ENCODE peak calls at places on chromosomes 3 and 15, in eight cellular contexts. I is sigmoid colon; G is H7; B is activated CD4-positive, alpha-beta T cell treated with anti-CD3 and anti-CD28 coated beads, Interleukin-2, amount 10 ng/mL, durations not matched to agents 7 days and 5 days; Q is HCT116; V is heart left ventricle; J is ureter; W is amniotic epithelial cell. O is an unnamed sample.

GRCh38 chr15:83904107-83904720 is 250.3 kb downstream of the ADAMTSL3 start:
- DNase-seq in I (peak; percentile 84), G (no peak), B (no peak), Q (no peak), V (no peak), J (no peak), W (peak; percentile 98), O (no peak)

GRCh38 chr3:11379824-11380281 is 107.7 kb downstream of the ATG7 start:
- DNase-seq in I (no peak), G (peak; percentile 9), B (no peak), Q (no peak), V (no peak), J (no peak), W (peak; percentile 90), O (no peak)

GRCh38 chr15:71333839-71334238 is 218.6 kb downstream of the THSD4 start:
- DNase-seq in I (no peak), G (no peak), B (no peak), Q (no peak), V (no peak), J (no peak), W (peak; percentile 79), O (no peak)

GRCh38 chr3:71195492-71195891 is 388.0 kb downstream of the FOXP1 start:
- DNase-seq in I (no peak), G (no peak), B (no peak), Q (no peak), V (no peak), J (no peak), W (peak; percentile 79), O (no peak)

GRCh38 chr3:9649791-9650521 is 651 bp downstream of the MTMR14 start:
- DNase-seq in I (no peak), G (peak; percentile 51), B (peak; percentile 21), Q (no peak), V (no peak), J (no peak), W (no peak), O (no peak)

GRCh38 chr3:64262574-64263114 is 37.4 kb upstream of the PRICKLE2 start:
- DNase-seq in I (no peak), G (peak; percentile 37), B (no peak), Q (no peak), V (no peak), J (no peak), W (no peak), O (no peak)

GRCh38 chr3:126964950-126965349 is 18.0 kb upstream of the PLXNA1 start:
- DNase-seq in I (peak; percentile 37), G (no peak), B (no peak), Q (no peak), V (no peak), J (no peak), W (no peak), O (no peak)

GRCh38 chr3:40470706-40471105 is 6.2 kb upstream of the ZNF619 start:
- DNase-seq in I (no peak), G (no peak), B (no peak), Q (no peak), V (no peak), J (no peak), W (no peak), O (no peak)

GRCh38 chr3:135629696-135630408 is 335.7 kb upstream of the PPP2R3A start:
- DNase-seq in I (no peak), G (no peak), B (no peak), Q (no peak), V (no peak), J (no peak), W (no peak), O (no peak)